ENCODE peak calls at places on chromosome 22, in ten cellular contexts. One of them, this sample, is unnamed.

GRCh38 chr22:44707752-44708151 is 5.7 kb downstream of the PRR5 start:
- DNase-seq in naive thymus-derived CD4-positive, alpha-beta T cell: no peak
- DNase-seq in brain microvascular endothelial cell: no peak
- DNase-seq in effector memory CD4-positive, alpha-beta T cell: no peak
- DNase-seq in nucleus accumbens: no peak
- DNase-seq in stimulated activated CD4-positive, alpha-beta T cell treated with anti-CD3 and anti-CD28 coated beads, Interleukin-2, amount 100 ng/mL, for 48 hours: no peak
- DNase-seq in H7: no peak
- DNase-seq in fibroblast of lung: no peak
- DNase-seq in activated T-helper 1 cell treated with anti-CD3 and anti-CD28 coated beads, Interleukin-12 subunit alpha, Interleukin-12 subunit beta, Interleukin-2, Interleukin-4 antibody, amounts not matched to agents 30 ng/mL and 10 ng/mL and 1 ng/mL, durations not matched to agents 14 hours and 24 hours and 36 hours: no peak
- DNase-seq in naive B cell: no peak
- DNase-seq in this sample: no peak

GRCh38 chr22:49678137-49678841 is 149.4 kb downstream of the BRD1 start:
- DNase-seq in naive thymus-derived CD4-positive, alpha-beta T cell: peak
- DNase-seq in brain microvascular endothelial cell: no peak
- DNase-seq in effector memory CD4-positive, alpha-beta T cell: no peak
- DNase-seq in nucleus accumbens: no peak
- DNase-seq in stimulated activated CD4-positive, alpha-beta T cell treated with anti-CD3 and anti-CD28 coated beads, Interleukin-2, amount 100 ng/mL, for 48 hours: no peak
- DNase-seq in H7: no peak
- DNase-seq in fibroblast of lung: no peak
- DNase-seq in activated T-helper 1 cell treated with anti-CD3 and anti-CD28 coated beads, Interleukin-12 subunit alpha, Interleukin-12 subunit beta, Interleukin-2, Interleukin-4 antibody, amounts not matched to agents 30 ng/mL and 10 ng/mL and 1 ng/mL, durations not matched to agents 14 hours and 24 hours and 36 hours: no peak
- DNase-seq in naive B cell: no peak
- DNase-seq in this sample: no peak

GRCh38 chr22:31544481-31545480 is 48.4 kb downstream of the SFI1 start:
- DNase-seq in naive thymus-derived CD4-positive, alpha-beta T cell: no peak
- DNase-seq in brain microvascular endothelial cell: no peak
- DNase-seq in effector memory CD4-positive, alpha-beta T cell: no peak
- DNase-seq in nucleus accumbens: no peak
- DNase-seq in stimulated activated CD4-positive, alpha-beta T cell treated with anti-CD3 and anti-CD28 coated beads, Interleukin-2, amount 100 ng/mL, for 48 hours: no peak
- DNase-seq in H7: no peak
- DNase-seq in fibroblast of lung: no peak
- DNase-seq in activated T-helper 1 cell treated with anti-CD3 and anti-CD28 coated beads, Interleukin-12 subunit alpha, Interleukin-12 subunit beta, Interleukin-2, Interleukin-4 antibody, amounts not matched to agents 30 ng/mL and 10 ng/mL and 1 ng/mL, durations not matched to agents 14 hours and 24 hours and 36 hours: no peak
- DNase-seq in naive B cell: no peak
- DNase-seq in this sample: no peak

GRCh38 chr22:28976588-28976987 is 85.0 kb downstream of the C22orf31 start:
- DNase-seq in naive thymus-derived CD4-positive, alpha-beta T cell: no peak
- DNase-seq in brain microvascular endothelial cell: peak
- DNase-seq in effector memory CD4-positive, alpha-beta T cell: no peak
- DNase-seq in nucleus accumbens: no peak
- DNase-seq in stimulated activated CD4-positive, alpha-beta T cell treated with anti-CD3 and anti-CD28 coated beads, Interleukin-2, amount 100 ng/mL, for 48 hours: no peak
- DNase-seq in H7: no peak
- DNase-seq in fibroblast of lung: peak
- DNase-seq in activated T-helper 1 cell treated with anti-CD3 and anti-CD28 coated beads, Interleukin-12 subunit alpha, Interleukin-12 subunit beta, Interleukin-2, Interleukin-4 antibody, amounts not matched to agents 30 ng/mL and 10 ng/mL and 1 ng/mL, durations not matched to agents 14 hours and 24 hours and 36 hours: no peak
- DNase-seq in naive B cell: no peak
- DNase-seq in this sample: no peak

GRCh38 chr22:20583471-20583922 is 76.1 kb downstream of the MED15 start:
- DNase-seq in naive thymus-derived CD4-positive, alpha-beta T cell: no peak
- DNase-seq in brain microvascular endothelial cell: no peak
- DNase-seq in effector memory CD4-positive, alpha-beta T cell: no peak
- DNase-seq in nucleus accumbens: peak
- DNase-seq in stimulated activated CD4-positive, alpha-beta T cell treated with anti-CD3 and anti-CD28 coated beads, Interleukin-2, amount 100 ng/mL, for 48 hours: no peak
- DNase-seq in H7: peak
- DNase-seq in fibroblast of lung: no peak
- DNase-seq in activated T-helper 1 cell treated with anti-CD3 and anti-CD28 coated beads, Interleukin-12 subunit alpha, Interleukin-12 subunit beta, Interleukin-2, Interleukin-4 antibody, amounts not matched to agents 30 ng/mL and 10 ng/mL and 1 ng/mL, durations not matched to agents 14 hours and 24 hours and 36 hours: no peak
- DNase-seq in naive B cell: no peak
- DNase-seq in this sample: no peak

GRCh38 chr22:42688241-42688913 is 32.3 kb downstream of the A4GALT start:
- DNase-seq in naive thymus-derived CD4-positive, alpha-beta T cell: no peak
- DNase-seq in brain microvascular endothelial cell: peak
- DNase-seq in effector memory CD4-positive, alpha-beta T cell: no peak
- DNase-seq in nucleus accumbens: no peak
- DNase-seq in stimulated activated CD4-positive, alpha-beta T cell treated with anti-CD3 and anti-CD28 coated beads, Interleukin-2, amount 100 ng/mL, for 48 hours: no peak
- DNase-seq in H7: peak
- DNase-seq in fibroblast of lung: peak
- DNase-seq in activated T-helper 1 cell treated with anti-CD3 and anti-CD28 coated beads, Interleukin-12 subunit alpha, Interleukin-12 subunit beta, Interleukin-2, Interleukin-4 antibody, amounts not matched to agents 30 ng/mL and 10 ng/mL and 1 ng/mL, durations not matched to agents 14 hours and 24 hours and 36 hours: no peak
- DNase-seq in naive B cell: no peak
- DNase-seq in this sample: no peak

GRCh38 chr22:24420072-24420976 is 7.1 kb upstream of the ADORA2A start:
- DNase-seq in naive thymus-derived CD4-positive, alpha-beta T cell: no peak
- DNase-seq in brain microvascular endothelial cell: no peak
- DNase-seq in effector memory CD4-positive, alpha-beta T cell: no peak
- DNase-seq in nucleus accumbens: no peak
- DNase-seq in stimulated activated CD4-positive, alpha-beta T cell treated with anti-CD3 and anti-CD28 coated beads, Interleukin-2, amount 100 ng/mL, for 48 hours: no peak
- DNase-seq in H7: peak
- DNase-seq in fibroblast of lung: no peak
- DNase-seq in activated T-helper 1 cell treated with anti-CD3 and anti-CD28 coated beads, Interleukin-12 subunit alpha, Interleukin-12 subunit beta, Interleukin-2, Interleukin-4 antibody, amounts not matched to agents 30 ng/mL and 10 ng/mL and 1 ng/mL, durations not matched to agents 14 hours and 24 hours and 36 hours: no peak
- DNase-seq in naive B cell: no peak
- DNase-seq in this sample: no peak

GRCh38 chr22:49589301-49589700 is 238.4 kb downstream of the BRD1 start:
- DNase-seq in naive thymus-derived CD4-positive, alpha-beta T cell: no peak
- DNase-seq in brain microvascular endothelial cell: no peak
- DNase-seq in effector memory CD4-positive, alpha-beta T cell: no peak
- DNase-seq in nucleus accumbens: no peak
- DNase-seq in stimulated activated CD4-positive, alpha-beta T cell treated with anti-CD3 and anti-CD28 coated beads, Interleukin-2, amount 100 ng/mL, for 48 hours: no peak
- DNase-seq in H7: no peak
- DNase-seq in fibroblast of lung: no peak
- DNase-seq in activated T-helper 1 cell treated with anti-CD3 and anti-CD28 coated beads, Interleukin-12 subunit alpha, Interleukin-12 subunit beta, Interleukin-2, Interleukin-4 antibody, amounts not matched to agents 30 ng/mL and 10 ng/mL and 1 ng/mL, durations not matched to agents 14 hours and 24 hours and 36 hours: no peak
- DNase-seq in naive B cell: no peak
- DNase-seq in this sample: no peak

GRCh38 chr22:35630387-35630793 is 13.3 kb upstream of the MB start:
- DNase-seq in naive thymus-derived CD4-positive, alpha-beta T cell: no peak
- DNase-seq in brain microvascular endothelial cell: peak
- DNase-seq in effector memory CD4-positive, alpha-beta T cell: no peak
- DNase-seq in nucleus accumbens: no peak
- DNase-seq in stimulated activated CD4-positive, alpha-beta T cell treated with anti-CD3 and anti-CD28 coated beads, Interleukin-2, amount 100 ng/mL, for 48 hours: no peak
- DNase-seq in H7: no peak
- DNase-seq in fibroblast of lung: peak
- DNase-seq in activated T-helper 1 cell treated with anti-CD3 and anti-CD28 coated beads, Interleukin-12 subunit alpha, Interleukin-12 subunit beta, Interleukin-2, Interleukin-4 antibody, amounts not matched to agents 30 ng/mL and 10 ng/mL and 1 ng/mL, durations not matched to agents 14 hours and 24 hours and 36 hours: no peak
- DNase-seq in naive B cell: no peak
- DNase-seq in this sample: no peak

GRCh38 chr22:37760152-37760551 is 47.6 kb upstream of the GCAT start:
- DNase-seq in naive thymus-derived CD4-positive, alpha-beta T cell: no peak
- DNase-seq in brain microvascular endothelial cell: no peak
- DNase-seq in effector memory CD4-positive, alpha-beta T cell: no peak
- DNase-seq in nucleus accumbens: no peak
- DNase-seq in stimulated activated CD4-positive, alpha-beta T cell treated with anti-CD3 and anti-CD28 coated beads, Interleukin-2, amount 100 ng/mL, for 48 hours: no peak
- DNase-seq in H7: no peak
- DNase-seq in fibroblast of lung: no peak
- DNase-seq in activated T-helper 1 cell treated with anti-CD3 and anti-CD28 coated beads, Interleukin-12 subunit alpha, Interleukin-12 subunit beta, Interleukin-2, Interleukin-4 antibody, amounts not matched to agents 30 ng/mL and 10 ng/mL and 1 ng/mL, durations not matched to agents 14 hours and 24 hours and 36 hours: no peak
- DNase-seq in naive B cell: no peak
- DNase-seq in this sample: no peak

GRCh38 chr22:37388538-37388937 is 38.7 kb downstream of the ELFN2 start:
- DNase-seq in naive thymus-derived CD4-positive, alpha-beta T cell: no peak
- DNase-seq in brain microvascular endothelial cell: no peak
- DNase-seq in effector memory CD4-positive, alpha-beta T cell: no peak
- DNase-seq in nucleus accumbens: no peak
- DNase-seq in stimulated activated CD4-positive, alpha-beta T cell treated with anti-CD3 and anti-CD28 coated beads, Interleukin-2, amount 100 ng/mL, for 48 hours: no peak
- DNase-seq in H7: no peak
- DNase-seq in fibroblast of lung: no peak
- DNase-seq in activated T-helper 1 cell treated with anti-CD3 and anti-CD28 coated beads, Interleukin-12 subunit alpha, Interleukin-12 subunit beta, Interleukin-2, Interleukin-4 antibody, amounts not matched to agents 30 ng/mL and 10 ng/mL and 1 ng/mL, durations not matched to agents 14 hours and 24 hours and 36 hours: no peak
- DNase-seq in naive B cell: no peak
- DNase-seq in this sample: no peak

GRCh38 chr22:49934891-49935557 is 16.6 kb downstream of the CRELD2 start:
- DNase-seq in naive thymus-derived CD4-positive, alpha-beta T cell: peak
- DNase-seq in brain microvascular endothelial cell: no peak
- DNase-seq in effector memory CD4-positive, alpha-beta T cell: peak
- DNase-seq in nucleus accumbens: peak
- DNase-seq in stimulated activated CD4-positive, alpha-beta T cell treated with anti-CD3 and anti-CD28 coated beads, Interleukin-2, amount 100 ng/mL, for 48 hours: peak
- DNase-seq in H7: peak
- DNase-seq in fibroblast of lung: peak
- DNase-seq in activated T-helper 1 cell treated with anti-CD3 and anti-CD28 coated beads, Interleukin-12 subunit alpha, Interleukin-12 subunit beta, Interleukin-2, Interleukin-4 antibody, amounts not matched to agents 30 ng/mL and 10 ng/mL and 1 ng/mL, durations not matched to agents 14 hours and 24 hours and 36 hours: peak
- DNase-seq in naive B cell: peak
- DNase-seq in this sample: peak

GRCh38 chr22:42719133-42719532 is 1.5 kb downstream of the A4GALT start:
- DNase-seq in naive thymus-derived CD4-positive, alpha-beta T cell: no peak
- DNase-seq in brain microvascular endothelial cell: no peak
- DNase-seq in effector memory CD4-positive, alpha-beta T cell: no peak
- DNase-seq in nucleus accumbens: no peak
- DNase-seq in stimulated activated CD4-positive, alpha-beta T cell treated with anti-CD3 and anti-CD28 coated beads, Interleukin-2, amount 100 ng/mL, for 48 hours: no peak
- DNase-seq in H7: no peak
- DNase-seq in fibroblast of lung: no peak
- DNase-seq in activated T-helper 1 cell treated with anti-CD3 and anti-CD28 coated beads, Interleukin-12 subunit alpha, Interleukin-12 subunit beta, Interleukin-2, Interleukin-4 antibody, amounts not matched to agents 30 ng/mL and 10 ng/mL and 1 ng/mL, durations not matched to agents 14 hours and 24 hours and 36 hours: no peak
- DNase-seq in naive B cell: no peak
- DNase-seq in this sample: no peak

GRCh38 chr22:49500076-49500460 is 327.6 kb downstream of the BRD1 start:
- DNase-seq in naive thymus-derived CD4-positive, alpha-beta T cell: no peak
- DNase-seq in brain microvascular endothelial cell: no peak
- DNase-seq in effector memory CD4-positive, alpha-beta T cell: no peak
- DNase-seq in nucleus accumbens: no peak
- DNase-seq in stimulated activated CD4-positive, alpha-beta T cell treated with anti-CD3 and anti-CD28 coated beads, Interleukin-2, amount 100 ng/mL, for 48 hours: no peak
- DNase-seq in H7: no peak
- DNase-seq in fibroblast of lung: no peak
- DNase-seq in activated T-helper 1 cell treated with anti-CD3 and anti-CD28 coated beads, Interleukin-12 subunit alpha, Interleukin-12 subunit beta, Interleukin-2, Interleukin-4 antibody, amounts not matched to agents 30 ng/mL and 10 ng/mL and 1 ng/mL, durations not matched to agents 14 hours and 24 hours and 36 hours: no peak
- DNase-seq in naive B cell: no peak
- DNase-seq in this sample: no peak

GRCh38 chr22:48089601-48090331 is 1327.3 kb downstream of the TBC1D22A start:
- DNase-seq in naive thymus-derived CD4-positive, alpha-beta T cell: no peak
- DNase-seq in brain microvascular endothelial cell: peak
- DNase-seq in effector memory CD4-positive, alpha-beta T cell: no peak
- DNase-seq in nucleus accumbens: no peak
- DNase-seq in stimulated activated CD4-positive, alpha-beta T cell treated with anti-CD3 and anti-CD28 coated beads, Interleukin-2, amount 100 ng/mL, for 48 hours: no peak
- DNase-seq in H7: no peak
- DNase-seq in fibroblast of lung: peak
- DNase-seq in activated T-helper 1 cell treated with anti-CD3 and anti-CD28 coated beads, Interleukin-12 subunit alpha, Interleukin-12 subunit beta, Interleukin-2, Interleukin-4 antibody, amounts not matched to agents 30 ng/mL and 10 ng/mL and 1 ng/mL, durations not matched to agents 14 hours and 24 hours and 36 hours: no peak
- DNase-seq in naive B cell: no peak
- DNase-seq in this sample: no peak

GRCh38 chr22:41478891-41479521 is 10.1 kb downstream of the ACO2 start:
- DNase-seq in naive thymus-derived CD4-positive, alpha-beta T cell: no peak
- DNase-seq in brain microvascular endothelial cell: no peak
- DNase-seq in effector memory CD4-positive, alpha-beta T cell: no peak
- DNase-seq in nucleus accumbens: no peak
- DNase-seq in stimulated activated CD4-positive, alpha-beta T cell treated with anti-CD3 and anti-CD28 coated beads, Interleukin-2, amount 100 ng/mL, for 48 hours: no peak
- DNase-seq in H7: no peak
- DNase-seq in fibroblast of lung: peak
- DNase-seq in activated T-helper 1 cell treated with anti-CD3 and anti-CD28 coated beads, Interleukin-12 subunit alpha, Interleukin-12 subunit beta, Interleukin-2, Interleukin-4 antibody, amounts not matched to agents 30 ng/mL and 10 ng/mL and 1 ng/mL, durations not matched to agents 14 hours and 24 hours and 36 hours: no peak
- DNase-seq in naive B cell: peak
- DNase-seq in this sample: peak

GRCh38 chr22:25475554-25476022 is 88.9 kb upstream of the GRK3 start:
- DNase-seq in naive thymus-derived CD4-positive, alpha-beta T cell: no peak
- DNase-seq in brain microvascular endothelial cell: peak
- DNase-seq in effector memory CD4-positive, alpha-beta T cell: no peak
- DNase-seq in nucleus accumbens: peak
- DNase-seq in stimulated activated CD4-positive, alpha-beta T cell treated with anti-CD3 and anti-CD28 coated beads, Interleukin-2, amount 100 ng/mL, for 48 hours: no peak
- DNase-seq in H7: no peak
- DNase-seq in fibroblast of lung: peak
- DNase-seq in activated T-helper 1 cell treated with anti-CD3 and anti-CD28 coated beads, Interleukin-12 subunit alpha, Interleukin-12 subunit beta, Interleukin-2, Interleukin-4 antibody, amounts not matched to agents 30 ng/mL and 10 ng/mL and 1 ng/mL, durations not matched to agents 14 hours and 24 hours and 36 hours: no peak
- DNase-seq in naive B cell: no peak
- DNase-seq in this sample: no peak

GRCh38 chr22:30602049-30602448 is 4.9 kb upstream of the TCN2 start:
- DNase-seq in naive thymus-derived CD4-positive, alpha-beta T cell: peak
- DNase-seq in brain microvascular endothelial cell: peak
- DNase-seq in effector memory CD4-positive, alpha-beta T cell: no peak
- DNase-seq in nucleus accumbens: no peak
- DNase-seq in stimulated activated CD4-positive, alpha-beta T cell treated with anti-CD3 and anti-CD28 coated beads, Interleukin-2, amount 100 ng/mL, for 48 hours: no peak
- DNase-seq in H7: no peak
- DNase-seq in fibroblast of lung: peak
- DNase-seq in activated T-helper 1 cell treated with anti-CD3 and anti-CD28 coated beads, Interleukin-12 subunit alpha, Interleukin-12 subunit beta, Interleukin-2, Interleukin-4 antibody, amounts not matched to agents 30 ng/mL and 10 ng/mL and 1 ng/mL, durations not matched to agents 14 hours and 24 hours and 36 hours: peak
- DNase-seq in naive B cell: no peak
- DNase-seq in this sample: no peak

GRCh38 chr22:46728470-46728869 is 9.6 kb downstream of the CERK start:
- DNase-seq in naive thymus-derived CD4-positive, alpha-beta T cell: no peak
- DNase-seq in brain microvascular endothelial cell: no peak
- DNase-seq in effector memory CD4-positive, alpha-beta T cell: no peak
- DNase-seq in nucleus accumbens: no peak
- DNase-seq in stimulated activated CD4-positive, alpha-beta T cell treated with anti-CD3 and anti-CD28 coated beads, Interleukin-2, amount 100 ng/mL, for 48 hours: no peak
- DNase-seq in H7: no peak
- DNase-seq in fibroblast of lung: no peak
- DNase-seq in activated T-helper 1 cell treated with anti-CD3 and anti-CD28 coated beads, Interleukin-12 subunit alpha, Interleukin-12 subunit beta, Interleukin-2, Interleukin-4 antibody, amounts not matched to agents 30 ng/mL and 10 ng/mL and 1 ng/mL, durations not matched to agents 14 hours and 24 hours and 36 hours: no peak
- DNase-seq in naive B cell: no peak
- DNase-seq in this sample: no peak

GRCh38 chr22:41256898-41257260 is 16.1 kb upstream of the CHADL start:
- DNase-seq in naive thymus-derived CD4-positive, alpha-beta T cell: no peak
- DNase-seq in brain microvascular endothelial cell: peak
- DNase-seq in effector memory CD4-positive, alpha-beta T cell: no peak
- DNase-seq in nucleus accumbens: no peak
- DNase-seq in stimulated activated CD4-positive, alpha-beta T cell treated with anti-CD3 and anti-CD28 coated beads, Interleukin-2, amount 100 ng/mL, for 48 hours: no peak
- DNase-seq in H7: peak
- DNase-seq in fibroblast of lung: peak
- DNase-seq in activated T-helper 1 cell treated with anti-CD3 and anti-CD28 coated beads, Interleukin-12 subunit alpha, Interleukin-12 subunit beta, Interleukin-2, Interleukin-4 antibody, amounts not matched to agents 30 ng/mL and 10 ng/mL and 1 ng/mL, durations not matched to agents 14 hours and 24 hours and 36 hours: no peak
- DNase-seq in naive B cell: no peak
- DNase-seq in this sample: no peak

GRCh38 chr22:49427341-49427740 is 400.3 kb downstream of the BRD1 start:
- DNase-seq in naive thymus-derived CD4-positive, alpha-beta T cell: no peak
- DNase-seq in brain microvascular endothelial cell: no peak
- DNase-seq in effector memory CD4-positive, alpha-beta T cell: no peak
- DNase-seq in nucleus accumbens: no peak
- DNase-seq in stimulated activated CD4-positive, alpha-beta T cell treated with anti-CD3 and anti-CD28 coated beads, Interleukin-2, amount 100 ng/mL, for 48 hours: no peak
- DNase-seq in H7: no peak
- DNase-seq in fibroblast of lung: no peak
- DNase-seq in activated T-helper 1 cell treated with anti-CD3 and anti-CD28 coated beads, Interleukin-12 subunit alpha, Interleukin-12 subunit beta, Interleukin-2, Interleukin-4 antibody, amounts not matched to agents 30 ng/mL and 10 ng/mL and 1 ng/mL, durations not matched to agents 14 hours and 24 hours and 36 hours: no peak
- DNase-seq in naive B cell: no peak
- DNase-seq in this sample: no peak

GRCh38 chr22:46590334-46590733 is 29.9 kb upstream of the GRAMD4 start:
- DNase-seq in naive thymus-derived CD4-positive, alpha-beta T cell: no peak
- DNase-seq in brain microvascular endothelial cell: no peak
- DNase-seq in effector memory CD4-positive, alpha-beta T cell: no peak
- DNase-seq in nucleus accumbens: no peak
- DNase-seq in stimulated activated CD4-positive, alpha-beta T cell treated with anti-CD3 and anti-CD28 coated beads, Interleukin-2, amount 100 ng/mL, for 48 hours: no peak
- DNase-seq in H7: no peak
- DNase-seq in fibroblast of lung: no peak
- DNase-seq in activated T-helper 1 cell treated with anti-CD3 and anti-CD28 coated beads, Interleukin-12 subunit alpha, Interleukin-12 subunit beta, Interleukin-2, Interleukin-4 antibody, amounts not matched to agents 30 ng/mL and 10 ng/mL and 1 ng/mL, durations not matched to agents 14 hours and 24 hours and 36 hours: no peak
- DNase-seq in naive B cell: no peak
- DNase-seq in this sample: no peak

GRCh38 chr22:40414306-40414705 is 43.9 kb downstream of the SGSM3 start:
- DNase-seq in naive thymus-derived CD4-positive, alpha-beta T cell: no peak
- DNase-seq in brain microvascular endothelial cell: no peak
- DNase-seq in effector memory CD4-positive, alpha-beta T cell: no peak
- DNase-seq in nucleus accumbens: no peak
- DNase-seq in stimulated activated CD4-positive, alpha-beta T cell treated with anti-CD3 and anti-CD28 coated beads, Interleukin-2, amount 100 ng/mL, for 48 hours: no peak
- DNase-seq in H7: no peak
- DNase-seq in fibroblast of lung: no peak
- DNase-seq in activated T-helper 1 cell treated with anti-CD3 and anti-CD28 coated beads, Interleukin-12 subunit alpha, Interleukin-12 subunit beta, Interleukin-2, Interleukin-4 antibody, amounts not matched to agents 30 ng/mL and 10 ng/mL and 1 ng/mL, durations not matched to agents 14 hours and 24 hours and 36 hours: no peak
- DNase-seq in naive B cell: no peak
- DNase-seq in this sample: no peak

GRCh38 chr22:43484227-43484626 is 72.4 kb downstream of the MPPED1 start:
- DNase-seq in naive thymus-derived CD4-positive, alpha-beta T cell: no peak
- DNase-seq in brain microvascular endothelial cell: no peak
- DNase-seq in effector memory CD4-positive, alpha-beta T cell: no peak
- DNase-seq in nucleus accumbens: no peak
- DNase-seq in stimulated activated CD4-positive, alpha-beta T cell treated with anti-CD3 and anti-CD28 coated beads, Interleukin-2, amount 100 ng/mL, for 48 hours: no peak
- DNase-seq in H7: no peak
- DNase-seq in fibroblast of lung: no peak
- DNase-seq in activated T-helper 1 cell treated with anti-CD3 and anti-CD28 coated beads, Interleukin-12 subunit alpha, Interleukin-12 subunit beta, Interleukin-2, Interleukin-4 antibody, amounts not matched to agents 30 ng/mL and 10 ng/mL and 1 ng/mL, durations not matched to agents 14 hours and 24 hours and 36 hours: no peak
- DNase-seq in naive B cell: no peak
- DNase-seq in this sample: no peak

GRCh38 chr22:50487290-50488005 is 789 bp downstream of the MIOX start:
- DNase-seq in naive thymus-derived CD4-positive, alpha-beta T cell: no peak
- DNase-seq in brain microvascular endothelial cell: no peak
- DNase-seq in effector memory CD4-positive, alpha-beta T cell: no peak
- DNase-seq in nucleus accumbens: no peak
- DNase-seq in stimulated activated CD4-positive, alpha-beta T cell treated with anti-CD3 and anti-CD28 coated beads, Interleukin-2, amount 100 ng/mL, for 48 hours: no peak
- DNase-seq in H7: no peak
- DNase-seq in fibroblast of lung: no peak
- DNase-seq in activated T-helper 1 cell treated with anti-CD3 and anti-CD28 coated beads, Interleukin-12 subunit alpha, Interleukin-12 subunit beta, Interleukin-2, Interleukin-4 antibody, amounts not matched to agents 30 ng/mL and 10 ng/mL and 1 ng/mL, durations not matched to agents 14 hours and 24 hours and 36 hours: no peak
- DNase-seq in naive B cell: no peak
- DNase-seq in this sample: no peak

This sample was measured in GM06990.